ENCODE peak calls at places on chromosomes 4 and X, in ten cellular contexts. D is M059J, S is breast epithelium, K is hippocampal formation, J is mesendoderm, I is WTC11, W is psoas muscle, X is progenitor cell of endocrine pancreas, N is small intestine, E is cardiac fibroblast. U is an unnamed sample.

GRCh38 chrX:102975016-102975415 is 37.9 kb downstream of the RAB40AL start:
- DNase-seq in D (peak), S (no peak), K (no peak), J (no peak), I (no peak), W (no peak), X (no peak), N (no peak), E (peak), U (peak)

GRCh38 chr4:52234539-52235174 is 183.6 kb downstream of the SPATA18 start:
- DNase-seq in D (peak), S (no peak), K (peak), J (peak), I (no peak), W (no peak), X (no peak), N (no peak), E (peak), U (no peak)

GRCh38 chr4:99885063-99885664 is 9.1 kb downstream of the LAMTOR3 start:
- DNase-seq in D (peak), S (no peak), K (peak), J (peak), I (no peak), W (no peak), X (no peak), N (peak), E (peak), U (peak)

GRCh38 chr4:74038161-74039064 is at the start of gene CXCL3:
- DNase-seq in D (peak), S (peak), K (peak), J (peak), I (peak), W (peak), X (peak), N (peak), E (peak), U (no peak)

GRCh38 chrX:68511255-68511654 is 12.4 kb downstream of the YIPF6 start:
- DNase-seq in D (peak), S (no peak), K (peak), J (peak), I (peak), W (no peak), X (no peak), N (peak), E (peak), U (no peak)

GRCh38 chr4:80125252-80126177 is 52.5 kb upstream of the ANTXR2 start:
- DNase-seq in D (peak), S (no peak), K (no peak), J (peak), I (no peak), W (no peak), X (no peak), N (peak), E (peak), U (peak)

GRCh38 chr4:12439633-12440305 is 1011.1 kb upstream of the HS3ST1 start:
- DNase-seq in D (no peak), S (no peak), K (no peak), J (no peak), I (no peak), W (no peak), X (no peak), N (no peak), E (peak), U (no peak)

GRCh38 chrX:25012433-25012735 is 3.4 kb downstream of the ARX start:
- DNase-seq in D (peak), S (no peak), K (no peak), J (peak), I (peak), W (peak), X (no peak), N (no peak), E (no peak), U (no peak)

GRCh38 chr4:113657834-113658233 is 103.7 kb downstream of the CAMK2D start:
- DNase-seq in D (peak), S (no peak), K (no peak), J (no peak), I (no peak), W (no peak), X (no peak), N (no peak), E (peak), U (peak)

GRCh38 chrX:10231461-10231860 is 74.7 kb downstream of the CLCN4 start:
- DNase-seq in D (no peak), S (no peak), K (no peak), J (no peak), I (no peak), W (no peak), X (no peak), N (peak), E (no peak), U (no peak)

GRCh38 chr4:53576676-53577372 is 14.5 kb downstream of the LNX1 start:
- DNase-seq in D (peak), S (no peak), K (no peak), J (no peak), I (no peak), W (no peak), X (no peak), N (peak), E (peak), U (peak)

GRCh38 chrX:7950865-7951264 is 23.7 kb upstream of the PNPLA4 start:
- DNase-seq in D (no peak), S (no peak), K (no peak), J (no peak), I (no peak), W (no peak), X (no peak), N (no peak), E (no peak), U (no peak)

GRCh38 chr4:169311643-169312365 is 41.0 kb upstream of the SH3RF1 start:
- DNase-seq in D (peak), S (no peak), K (peak), J (peak), I (peak), W (no peak), X (no peak), N (peak), E (peak), U (no peak)

GRCh38 chr4:147582386-147583077 is 34.7 kb upstream of the TMEM184C start:
- DNase-seq in D (no peak), S (no peak), K (no peak), J (no peak), I (no peak), W (no peak), X (no peak), N (peak), E (peak), U (peak)

GRCh38 chr4:85777908-85778808 is 303.2 kb downstream of the ARHGAP24 start:
- DNase-seq in D (peak), S (no peak), K (no peak), J (peak), I (no peak), W (no peak), X (no peak), N (no peak), E (peak), U (no peak)

GRCh38 chr4:142080960-142081359 is 444.6 kb downstream of the IL15 start:
- DNase-seq in D (no peak), S (no peak), K (no peak), J (peak), I (no peak), W (no peak), X (no peak), N (no peak), E (no peak), U (peak)

GRCh38 chr4:37988670-37989069 is 28.5 kb downstream of the PTTG2 start:
- DNase-seq in D (no peak), S (no peak), K (no peak), J (peak), I (peak), W (no peak), X (no peak), N (no peak), E (no peak), U (peak)

U was measured in astrocyte.